ENCODE peak calls at places on chromosomes 12 and 14, in five cellular contexts. One of them, this sample, is unnamed.

GRCh38 chr12:15856097-15856982 is 25.8 kb upstream of the STRAP start:
- DNase-seq in progenitor cell of endocrine pancreas: peak; percentile 39
- DNase-seq in activated CD8-positive, alpha-beta memory T cell treated with anti-CD3 and anti-CD28 coated beads for 1 hour: no peak
- DNase-seq in activated CD4-positive, alpha-beta T cell treated with anti-CD3 and anti-CD28 coated beads, Interleukin-2, amount 10 ng/mL, durations not matched to agents 7 days and 5 days: peak; percentile 69
- DNase-seq in GM12892: no peak
- DNase-seq in this sample: no peak

GRCh38 chr14:103078420-103078749 is 5.6 kb upstream of the LBHD2 start:
- DNase-seq in progenitor cell of endocrine pancreas: no peak
- DNase-seq in activated CD8-positive, alpha-beta memory T cell treated with anti-CD3 and anti-CD28 coated beads for 1 hour: peak; percentile 62
- DNase-seq in activated CD4-positive, alpha-beta T cell treated with anti-CD3 and anti-CD28 coated beads, Interleukin-2, amount 10 ng/mL, durations not matched to agents 7 days and 5 days: peak; percentile 82
- DNase-seq in GM12892: peak; percentile 76
- DNase-seq in this sample: peak; percentile 67

GRCh38 chr12:68808388-68809189 is 612 bp downstream of the MDM2 start:
- DNase-seq in progenitor cell of endocrine pancreas: peak; percentile 63
- DNase-seq in activated CD8-positive, alpha-beta memory T cell treated with anti-CD3 and anti-CD28 coated beads for 1 hour: peak; percentile 31
- DNase-seq in activated CD4-positive, alpha-beta T cell treated with anti-CD3 and anti-CD28 coated beads, Interleukin-2, amount 10 ng/mL, durations not matched to agents 7 days and 5 days: peak; percentile 66
- DNase-seq in GM12892: peak; percentile 57
- DNase-seq in this sample: peak; percentile 56

GRCh38 chr12:1605129-1606020 is 11.0 kb upstream of the FBXL14 start:
- DNase-seq in progenitor cell of endocrine pancreas: peak; percentile 59
- DNase-seq in activated CD8-positive, alpha-beta memory T cell treated with anti-CD3 and anti-CD28 coated beads for 1 hour: no peak
- DNase-seq in activated CD4-positive, alpha-beta T cell treated with anti-CD3 and anti-CD28 coated beads, Interleukin-2, amount 10 ng/mL, durations not matched to agents 7 days and 5 days: peak; percentile 73
- DNase-seq in GM12892: no peak
- DNase-seq in this sample: no peak

GRCh38 chr14:34699873-34700621 is 14.3 kb downstream of the CFL2 start:
- DNase-seq in progenitor cell of endocrine pancreas: no peak
- DNase-seq in activated CD8-positive, alpha-beta memory T cell treated with anti-CD3 and anti-CD28 coated beads for 1 hour: no peak
- DNase-seq in activated CD4-positive, alpha-beta T cell treated with anti-CD3 and anti-CD28 coated beads, Interleukin-2, amount 10 ng/mL, durations not matched to agents 7 days and 5 days: no peak
- DNase-seq in GM12892: no peak
- DNase-seq in this sample: no peak

GRCh38 chr12:93122569-93123091 is 193.5 kb upstream of the EEA1 start:
- DNase-seq in progenitor cell of endocrine pancreas: no peak
- DNase-seq in activated CD8-positive, alpha-beta memory T cell treated with anti-CD3 and anti-CD28 coated beads for 1 hour: no peak
- DNase-seq in activated CD4-positive, alpha-beta T cell treated with anti-CD3 and anti-CD28 coated beads, Interleukin-2, amount 10 ng/mL, durations not matched to agents 7 days and 5 days: no peak
- DNase-seq in GM12892: no peak
- DNase-seq in this sample: no peak

GRCh38 chr12:60059180-60059579 is 463.4 kb downstream of the SLC16A7 start:
- DNase-seq in progenitor cell of endocrine pancreas: no peak
- DNase-seq in activated CD8-positive, alpha-beta memory T cell treated with anti-CD3 and anti-CD28 coated beads for 1 hour: no peak
- DNase-seq in activated CD4-positive, alpha-beta T cell treated with anti-CD3 and anti-CD28 coated beads, Interleukin-2, amount 10 ng/mL, durations not matched to agents 7 days and 5 days: no peak
- DNase-seq in GM12892: no peak
- DNase-seq in this sample: no peak

GRCh38 chr14:45089813-45090212 is 5.9 kb downstream of the PRPF39 start:
- DNase-seq in progenitor cell of endocrine pancreas: no peak
- DNase-seq in activated CD8-positive, alpha-beta memory T cell treated with anti-CD3 and anti-CD28 coated beads for 1 hour: no peak
- DNase-seq in activated CD4-positive, alpha-beta T cell treated with anti-CD3 and anti-CD28 coated beads, Interleukin-2, amount 10 ng/mL, durations not matched to agents 7 days and 5 days: no peak
- DNase-seq in GM12892: no peak
- DNase-seq in this sample: peak; percentile 17

GRCh38 chr12:1054103-1054838 is 63.2 kb downstream of the ERC1 start:
- DNase-seq in progenitor cell of endocrine pancreas: no peak
- DNase-seq in activated CD8-positive, alpha-beta memory T cell treated with anti-CD3 and anti-CD28 coated beads for 1 hour: no peak
- DNase-seq in activated CD4-positive, alpha-beta T cell treated with anti-CD3 and anti-CD28 coated beads, Interleukin-2, amount 10 ng/mL, durations not matched to agents 7 days and 5 days: no peak
- DNase-seq in GM12892: no peak
- DNase-seq in this sample: no peak

GRCh38 chr12:96274331-96274730 is 80.2 kb downstream of the ELK3 start:
- DNase-seq in progenitor cell of endocrine pancreas: no peak
- DNase-seq in activated CD8-positive, alpha-beta memory T cell treated with anti-CD3 and anti-CD28 coated beads for 1 hour: no peak
- DNase-seq in activated CD4-positive, alpha-beta T cell treated with anti-CD3 and anti-CD28 coated beads, Interleukin-2, amount 10 ng/mL, durations not matched to agents 7 days and 5 days: no peak
- DNase-seq in GM12892: no peak
- DNase-seq in this sample: no peak

GRCh38 chr12:72271401-72271740 is 799 bp upstream of the TRHDE start:
- DNase-seq in progenitor cell of endocrine pancreas: peak; percentile 33
- DNase-seq in activated CD8-positive, alpha-beta memory T cell treated with anti-CD3 and anti-CD28 coated beads for 1 hour: no peak
- DNase-seq in activated CD4-positive, alpha-beta T cell treated with anti-CD3 and anti-CD28 coated beads, Interleukin-2, amount 10 ng/mL, durations not matched to agents 7 days and 5 days: no peak
- DNase-seq in GM12892: no peak
- DNase-seq in this sample: no peak

GRCh38 chr14:38286481-38286880 is 30.6 kb upstream of the CLEC14A start:
- DNase-seq in progenitor cell of endocrine pancreas: no peak
- DNase-seq in activated CD8-positive, alpha-beta memory T cell treated with anti-CD3 and anti-CD28 coated beads for 1 hour: no peak
- DNase-seq in activated CD4-positive, alpha-beta T cell treated with anti-CD3 and anti-CD28 coated beads, Interleukin-2, amount 10 ng/mL, durations not matched to agents 7 days and 5 days: no peak
- DNase-seq in GM12892: no peak
- DNase-seq in this sample: no peak

GRCh38 chr12:54371328-54372112 is 7.2 kb upstream of the GPR84 start:
- DNase-seq in progenitor cell of endocrine pancreas: no peak
- DNase-seq in activated CD8-positive, alpha-beta memory T cell treated with anti-CD3 and anti-CD28 coated beads for 1 hour: no peak
- DNase-seq in activated CD4-positive, alpha-beta T cell treated with anti-CD3 and anti-CD28 coated beads, Interleukin-2, amount 10 ng/mL, durations not matched to agents 7 days and 5 days: no peak
- DNase-seq in GM12892: no peak
- DNase-seq in this sample: no peak

GRCh38 chr14:76918751-76919421 is 92.7 kb downstream of the LRRC74A start:
- DNase-seq in progenitor cell of endocrine pancreas: no peak
- DNase-seq in activated CD8-positive, alpha-beta memory T cell treated with anti-CD3 and anti-CD28 coated beads for 1 hour: no peak
- DNase-seq in activated CD4-positive, alpha-beta T cell treated with anti-CD3 and anti-CD28 coated beads, Interleukin-2, amount 10 ng/mL, durations not matched to agents 7 days and 5 days: no peak
- DNase-seq in GM12892: no peak
- DNase-seq in this sample: no peak

GRCh38 chr12:77352941-77353340 is 287.6 kb upstream of the E2F7 start:
- DNase-seq in progenitor cell of endocrine pancreas: no peak
- DNase-seq in activated CD8-positive, alpha-beta memory T cell treated with anti-CD3 and anti-CD28 coated beads for 1 hour: no peak
- DNase-seq in activated CD4-positive, alpha-beta T cell treated with anti-CD3 and anti-CD28 coated beads, Interleukin-2, amount 10 ng/mL, durations not matched to agents 7 days and 5 days: no peak
- DNase-seq in GM12892: no peak
- DNase-seq in this sample: no peak

GRCh38 chr14:56894591-56894991 is 84.3 kb upstream of the OTX2 start:
- DNase-seq in progenitor cell of endocrine pancreas: no peak
- DNase-seq in activated CD8-positive, alpha-beta memory T cell treated with anti-CD3 and anti-CD28 coated beads for 1 hour: no peak
- DNase-seq in activated CD4-positive, alpha-beta T cell treated with anti-CD3 and anti-CD28 coated beads, Interleukin-2, amount 10 ng/mL, durations not matched to agents 7 days and 5 days: no peak
- DNase-seq in GM12892: no peak
- DNase-seq in this sample: no peak

GRCh38 chr14:73752297-73752992 is 38.3 kb upstream of the PNMA1 start:
- DNase-seq in progenitor cell of endocrine pancreas: no peak
- DNase-seq in activated CD8-positive, alpha-beta memory T cell treated with anti-CD3 and anti-CD28 coated beads for 1 hour: no peak
- DNase-seq in activated CD4-positive, alpha-beta T cell treated with anti-CD3 and anti-CD28 coated beads, Interleukin-2, amount 10 ng/mL, durations not matched to agents 7 days and 5 days: peak; percentile 50
- DNase-seq in GM12892: no peak
- DNase-seq in this sample: no peak

GRCh38 chr14:69335421-69335820 is 62.7 kb downstream of the ERH start:
- DNase-seq in progenitor cell of endocrine pancreas: no peak
- DNase-seq in activated CD8-positive, alpha-beta memory T cell treated with anti-CD3 and anti-CD28 coated beads for 1 hour: no peak
- DNase-seq in activated CD4-positive, alpha-beta T cell treated with anti-CD3 and anti-CD28 coated beads, Interleukin-2, amount 10 ng/mL, durations not matched to agents 7 days and 5 days: peak; percentile 48
- DNase-seq in GM12892: no peak
- DNase-seq in this sample: no peak

GRCh38 chr12:84542289-84542688 is 370.3 kb downstream of the SLC6A15 start:
- DNase-seq in progenitor cell of endocrine pancreas: no peak
- DNase-seq in activated CD8-positive, alpha-beta memory T cell treated with anti-CD3 and anti-CD28 coated beads for 1 hour: no peak
- DNase-seq in activated CD4-positive, alpha-beta T cell treated with anti-CD3 and anti-CD28 coated beads, Interleukin-2, amount 10 ng/mL, durations not matched to agents 7 days and 5 days: no peak
- DNase-seq in GM12892: no peak
- DNase-seq in this sample: no peak

GRCh38 chr12:126792411-126792810 is 1474.6 kb upstream of the TMEM132C start:
- DNase-seq in progenitor cell of endocrine pancreas: no peak
- DNase-seq in activated CD8-positive, alpha-beta memory T cell treated with anti-CD3 and anti-CD28 coated beads for 1 hour: no peak
- DNase-seq in activated CD4-positive, alpha-beta T cell treated with anti-CD3 and anti-CD28 coated beads, Interleukin-2, amount 10 ng/mL, durations not matched to agents 7 days and 5 days: no peak
- DNase-seq in GM12892: no peak
- DNase-seq in this sample: no peak

GRCh38 chr14:62645649-62646048 is 399.6 kb downstream of the KCNH5 start:
- DNase-seq in progenitor cell of endocrine pancreas: no peak
- DNase-seq in activated CD8-positive, alpha-beta memory T cell treated with anti-CD3 and anti-CD28 coated beads for 1 hour: no peak
- DNase-seq in activated CD4-positive, alpha-beta T cell treated with anti-CD3 and anti-CD28 coated beads, Interleukin-2, amount 10 ng/mL, durations not matched to agents 7 days and 5 days: no peak
- DNase-seq in GM12892: no peak
- DNase-seq in this sample: no peak

GRCh38 chr12:32454075-32454474 is 54.7 kb downstream of the FGD4 start:
- DNase-seq in progenitor cell of endocrine pancreas: no peak
- DNase-seq in activated CD8-positive, alpha-beta memory T cell treated with anti-CD3 and anti-CD28 coated beads for 1 hour: no peak
- DNase-seq in activated CD4-positive, alpha-beta T cell treated with anti-CD3 and anti-CD28 coated beads, Interleukin-2, amount 10 ng/mL, durations not matched to agents 7 days and 5 days: no peak
- DNase-seq in GM12892: no peak
- DNase-seq in this sample: no peak

GRCh38 chr14:100661340-100661712 is 65.4 kb upstream of the DLK1 start:
- DNase-seq in progenitor cell of endocrine pancreas: no peak
- DNase-seq in activated CD8-positive, alpha-beta memory T cell treated with anti-CD3 and anti-CD28 coated beads for 1 hour: no peak
- DNase-seq in activated CD4-positive, alpha-beta T cell treated with anti-CD3 and anti-CD28 coated beads, Interleukin-2, amount 10 ng/mL, durations not matched to agents 7 days and 5 days: no peak
- DNase-seq in GM12892: no peak
- DNase-seq in this sample: no peak

GRCh38 chr14:51677276-51677675 is 25.6 kb downstream of the FRMD6 start:
- DNase-seq in progenitor cell of endocrine pancreas: no peak
- DNase-seq in activated CD8-positive, alpha-beta memory T cell treated with anti-CD3 and anti-CD28 coated beads for 1 hour: no peak
- DNase-seq in activated CD4-positive, alpha-beta T cell treated with anti-CD3 and anti-CD28 coated beads, Interleukin-2, amount 10 ng/mL, durations not matched to agents 7 days and 5 days: no peak
- DNase-seq in GM12892: no peak
- DNase-seq in this sample: no peak

GRCh38 chr12:93073324-93073723 is 144.2 kb upstream of the EEA1 start:
- DNase-seq in progenitor cell of endocrine pancreas: no peak
- DNase-seq in activated CD8-positive, alpha-beta memory T cell treated with anti-CD3 and anti-CD28 coated beads for 1 hour: no peak
- DNase-seq in activated CD4-positive, alpha-beta T cell treated with anti-CD3 and anti-CD28 coated beads, Interleukin-2, amount 10 ng/mL, durations not matched to agents 7 days and 5 days: no peak
- DNase-seq in GM12892: no peak
- DNase-seq in this sample: no peak

GRCh38 chr14:75138492-75138891 is 11.6 kb upstream of the NEK9 start:
- DNase-seq in progenitor cell of endocrine pancreas: no peak
- DNase-seq in activated CD8-positive, alpha-beta memory T cell treated with anti-CD3 and anti-CD28 coated beads for 1 hour: no peak
- DNase-seq in activated CD4-positive, alpha-beta T cell treated with anti-CD3 and anti-CD28 coated beads, Interleukin-2, amount 10 ng/mL, durations not matched to agents 7 days and 5 days: no peak
- DNase-seq in GM12892: no peak
- DNase-seq in this sample: no peak

GRCh38 chr12:28500373-28501024 is 310.2 kb downstream of the CCDC91 start:
- DNase-seq in progenitor cell of endocrine pancreas: no peak
- DNase-seq in activated CD8-positive, alpha-beta memory T cell treated with anti-CD3 and anti-CD28 coated beads for 1 hour: no peak
- DNase-seq in activated CD4-positive, alpha-beta T cell treated with anti-CD3 and anti-CD28 coated beads, Interleukin-2, amount 10 ng/mL, durations not matched to agents 7 days and 5 days: no peak
- DNase-seq in GM12892: no peak
- DNase-seq in this sample: no peak

GRCh38 chr12:63521706-63522105 is 146.6 kb downstream of the DPY19L2 start:
- DNase-seq in progenitor cell of endocrine pancreas: no peak
- DNase-seq in activated CD8-positive, alpha-beta memory T cell treated with anti-CD3 and anti-CD28 coated beads for 1 hour: no peak
- DNase-seq in activated CD4-positive, alpha-beta T cell treated with anti-CD3 and anti-CD28 coated beads, Interleukin-2, amount 10 ng/mL, durations not matched to agents 7 days and 5 days: no peak
- DNase-seq in GM12892: no peak
- DNase-seq in this sample: no peak

GRCh38 chr14:23437142-23438129 is 2.0 kb upstream of the MYH7 start:
- DNase-seq in progenitor cell of endocrine pancreas: no peak
- DNase-seq in activated CD8-positive, alpha-beta memory T cell treated with anti-CD3 and anti-CD28 coated beads for 1 hour: no peak
- DNase-seq in activated CD4-positive, alpha-beta T cell treated with anti-CD3 and anti-CD28 coated beads, Interleukin-2, amount 10 ng/mL, durations not matched to agents 7 days and 5 days: no peak
- DNase-seq in GM12892: no peak
- DNase-seq in this sample: no peak

GRCh38 chr14:56185991-56186390 is 67.8 kb downstream of the PELI2 start:
- DNase-seq in progenitor cell of endocrine pancreas: no peak
- DNase-seq in activated CD8-positive, alpha-beta memory T cell treated with anti-CD3 and anti-CD28 coated beads for 1 hour: no peak
- DNase-seq in activated CD4-positive, alpha-beta T cell treated with anti-CD3 and anti-CD28 coated beads, Interleukin-2, amount 10 ng/mL, durations not matched to agents 7 days and 5 days: no peak
- DNase-seq in GM12892: no peak
- DNase-seq in this sample: no peak